ENCODE peak calls at places on chromosomes 4 and X, in five cellular contexts. O, Y, H, T and Z are unnamed samples.
A peak's percentile ranks its signal among the peaks of the same experiment; 100 is the strongest.

GRCh38 chr4:11323771-11324170 is 104.9 kb downstream of the HS3ST1 start:
- DNase-seq in H (no peak), T (no peak), Y (no peak), O (no peak), Z (no peak)

GRCh38 chrX:351736-352135 is 33.1 kb upstream of the GTPBP6 start:
- DNase-seq in O (no peak), T (peak; percentile 30), H (no peak), Y (no peak), Z (no peak)

GRCh38 chr4:129098578-129098977 is 2.6 kb downstream of the C4orf33 start:
- DNase-seq in O (no peak), H (no peak), T (no peak), Y (no peak), Z (no peak)

GRCh38 chr4:83906561-83906960 is 370.7 kb downstream of the GPAT3 start:
- DNase-seq in H (peak; percentile 37), O (peak; percentile 31), T (no peak), Y (no peak), Z (no peak)

GRCh38 chrX:47162927-47163583 is 18.0 kb downstream of the RBM10 start:
- DNase-seq in T (no peak), O (no peak), Y (no peak), H (no peak), Z (no peak)

GRCh38 chrX:15680401-15680800 is 15.8 kb upstream of the CLTRN start:
- DNase-seq in Y (no peak), O (peak; percentile 79), T (no peak), H (peak; percentile 83), Z (no peak)

GRCh38 chr4:152535236-152535902 is 523 bp downstream of the FBXW7 start:
- DNase-seq in Y (peak; percentile 33), O (no peak), T (no peak), H (no peak), Z (peak; percentile 77)

GRCh38 chr4:75895744-75896314 is 6.4 kb downstream of the PPEF2 start:
- DNase-seq in H (no peak), Y (no peak), O (no peak), T (no peak), Z (no peak)

GRCh38 chr4:153342751-153343552 is 1.5 kb upstream of the MND1 start:
- DNase-seq in Y (no peak), H (no peak), O (no peak), T (no peak), Z (no peak)

GRCh38 chr4:77185681-77186080 is 28.7 kb downstream of the CCNG2 start:
- DNase-seq in O (no peak), Y (no peak), H (no peak), T (no peak), Z (no peak)

GRCh38 chr4:19054916-19055315 is 1033.4 kb upstream of the LCORL start:
- DNase-seq in Y (no peak), O (no peak), H (no peak), T (no peak), Z (no peak)

GRCh38 chr4:1403591-1404572 is 2.4 kb downstream of the NKX1-1 start:
- DNase-seq in H (no peak), Y (peak; percentile 8), T (peak; percentile 58), O (no peak), Z (peak; percentile 60)

GRCh38 chrX:130296743-130297142 is 28.0 kb upstream of the ZNF280C start:
- DNase-seq in O (no peak), H (no peak), T (no peak), Y (no peak), Z (no peak)

GRCh38 chr4:6959261-6959660 is 49.6 kb downstream of the TBC1D14 start:
- DNase-seq in O (no peak), Y (no peak), T (no peak), H (no peak), Z (no peak)

GRCh38 chrX:87517571-87518141 is at the start of gene KLHL4:
- DNase-seq in O (peak; percentile 96), T (no peak), H (peak; percentile 97), Y (no peak), Z (no peak)

GRCh38 chr4:109703664-109704351 is 563 bp upstream of the CASP6 start:
- DNase-seq in O (no peak), Y (no peak), H (no peak), T (no peak), Z (no peak)

GRCh38 chr4:992297-993110 is 700 bp downstream of the SLC26A1 start:
- DNase-seq in T (peak; percentile 84), Y (no peak), O (no peak), H (no peak), Z (no peak)

GRCh38 chr4:73593631-73594241 is 26.5 kb downstream of the RASSF6 start:
- DNase-seq in O (no peak), Y (no peak), T (no peak), H (no peak), Z (no peak)

GRCh38 chr4:53847935-53848334 is 216.5 kb downstream of the CHIC2 start:
- DNase-seq in O (no peak), Y (no peak), T (no peak), H (no peak), Z (no peak)

GRCh38 chr4:55973650-55974049 is 24.9 kb downstream of the CEP135 start:
- DNase-seq in Y (no peak), O (no peak), T (no peak), H (no peak), Z (no peak)

GRCh38 chrX:68843992-68844391 is 15.2 kb downstream of the EFNB1 start:
- DNase-seq in Y (no peak), O (no peak), T (no peak), H (no peak), Z (no peak)

GRCh38 chr4:76550966-76551780 is 116.1 kb downstream of the SHROOM3 start:
- DNase-seq in Y (no peak), O (peak; percentile 68), H (peak; percentile 77), T (no peak), Z (no peak)

GRCh38 chr4:183266386-183266785 is 53.7 kb downstream of the CLDN22 start:
- DNase-seq in H (peak; percentile 31), T (no peak), O (no peak), Y (no peak), Z (no peak)

GRCh38 chrX:68932611-68933010 is 103.8 kb downstream of the EFNB1 start:
- DNase-seq in O (no peak), H (no peak), Y (no peak), T (no peak), Z (no peak)

GRCh38 chrX:48665991-48666390 is 17.6 kb upstream of the WAS start:
- DNase-seq in H (peak; percentile 20), T (no peak), O (no peak), Y (no peak), Z (no peak)

GRCh38 chr4:87356832-87357526 is 34.0 kb downstream of the HSD17B11 start:
- DNase-seq in Y (no peak), O (no peak), T (no peak), H (no peak), Z (no peak)

GRCh38 chr4:1899149-1900086 is 28.2 kb downstream of the NSD2 start:
- DNase-seq in Y (peak; percentile 74), T (peak; percentile 76), H (peak; percentile 64), O (peak; percentile 46), Z (no peak)

GRCh38 chr4:142243250-142243649 is 602.9 kb downstream of the INPP4B start:
- DNase-seq in Y (no peak), H (no peak), O (no peak), T (no peak), Z (no peak)

GRCh38 chr4:102675142-102675541 is 85.6 kb downstream of the MANBA start:
- DNase-seq in O (peak; percentile 37), Y (no peak), H (peak; percentile 52), T (no peak), Z (no peak)

GRCh38 chr4:29304595-29304994 is 1415.6 kb upstream of the PCDH7 start:
- DNase-seq in Y (no peak), H (no peak), O (no peak), T (no peak), Z (no peak)

GRCh38 chr4:180156684-180157083 is 2086.5 kb upstream of the TENM3 start:
- DNase-seq in Y (no peak), O (no peak), H (no peak), T (no peak), Z (no peak)

GRCh38 chr4:7938513-7939376 is 916 bp downstream of the AFAP1 start:
- DNase-seq in O (peak; percentile 28), Y (no peak), T (peak; percentile 70), H (no peak), Z (peak; percentile 76)

GRCh38 chrX:635428-636192 is 5.0 kb downstream of the SHOX start:
- DNase-seq in T (peak; percentile 46), H (no peak), O (no peak), Y (no peak), Z (no peak)

GRCh38 chrX:129360175-129360574 is 163.1 kb downstream of the SMARCA1 start:
- DNase-seq in H (peak; percentile 34), O (peak; percentile 12), Y (peak; percentile 10), T (no peak), Z (no peak)

GRCh38 chr4:102789317-102789717 is 28.5 kb upstream of the MANBA start:
- DNase-seq in T (no peak), Y (no peak), O (peak; percentile 63), H (peak; percentile 67), Z (no peak)

GRCh38 chrX:22063284-22063683 is 31.2 kb downstream of the PHEX start:
- DNase-seq in H (peak; percentile 12), T (no peak), O (peak; percentile 8), Y (no peak), Z (no peak)

GRCh38 chr4:129738175-129738574 is 642.2 kb downstream of the C4orf33 start:
- DNase-seq in T (no peak), Y (no peak), H (no peak), O (no peak), Z (no peak)

GRCh38 chr4:61447918-61448317 is 247.8 kb downstream of the ADGRL3 start:
- DNase-seq in Y (no peak), H (no peak), O (no peak), T (no peak), Z (no peak)

GRCh38 chrX:132954323-132954722 is 4.1 kb downstream of the HS6ST2 start:
- DNase-seq in Y (no peak), O (no peak), T (no peak), H (no peak), Z (no peak)

GRCh38 chrX:132953358-132953757 is 5.1 kb downstream of the HS6ST2 start:
- DNase-seq in T (no peak), Y (no peak), H (peak; percentile 5), O (no peak), Z (no peak)

GRCh38 chrX:132948648-132949260 is 9.7 kb downstream of the HS6ST2 start:
- DNase-seq in T (no peak), O (no peak), H (no peak), Y (no peak), Z (no peak)
- TF ChIP-seq CTCF in T (no peak), O (no peak), H (peak; percentile 26), Y (no peak), Z (no peak)

GRCh38 chr4:184838249-184839074 is 12.7 kb upstream of the ACSL1 start:
- DNase-seq in Y (no peak), H (peak; percentile 4), T (no peak), O (no peak), Z (no peak)
- H3K27ac ChIP-seq in Y (no peak overlapping the region), H (no peak overlapping the region), T (no peak overlapping the region), O (no peak overlapping the region), Z (no peak overlapping the region)

GRCh38 chr4:88897180-88897579 is 159.8 kb downstream of the FAM13A start:
- DNase-seq in H (peak; percentile 22), O (peak; percentile 4), T (no peak), Y (no peak), Z (no peak)
- H3K4me3 ChIP-seq in H (no peak overlapping the region), O (no peak overlapping the region), T (no peak overlapping the region), Y (no peak overlapping the region), Z (no peak overlapping the region)

GRCh38 chr4:145868637-145869409 is 69.8 kb downstream of the ZNF827 start:
- DNase-seq in H (peak; percentile 20), T (no peak), Y (no peak), O (no peak), Z (no peak)
- TF ChIP-seq CTCF in H (peak; percentile 25), T (no peak), Y (no peak), O (peak; percentile 12), Z (no peak)